ENCODE peak calls at places on chromosome 20, in five cellular contexts. One of them, this sample, is unnamed.

GRCh38 chr20:1661542-1662299 is 4.1 kb upstream of the SIRPG start:
- DNase-seq in GM10248: no peak
- DNase-seq in NCI-H1436: no peak
- DNase-seq in HT-29: no peak
- DNase-seq in Daoy: no peak
- DNase-seq in this sample: no peak

GRCh38 chr20:3646067-3646440 is 17.1 kb downstream of the GFRA4 start:
- DNase-seq in HT-29: no peak
- DNase-seq in Daoy: no peak
- DNase-seq in NCI-H1436: no peak
- DNase-seq in GM10248: no peak
- DNase-seq in this sample: no peak

GRCh38 chr20:53751394-53752368 is 158.0 kb upstream of the ZNF217 start:
- DNase-seq in GM10248: peak; percentile 38
- DNase-seq in NCI-H1436: no peak
- DNase-seq in Daoy: peak; percentile 32
- DNase-seq in HT-29: peak; percentile 75
- DNase-seq in this sample: peak; percentile 53

GRCh38 chr20:20368414-20369352 is 779 bp downstream of the INSM1 start:
- DNase-seq in NCI-H1436: peak; percentile 28
- DNase-seq in GM10248: peak; percentile 34
- DNase-seq in Daoy: peak; percentile 19
- DNase-seq in HT-29: no peak
- DNase-seq in this sample: no peak

GRCh38 chr20:21323640-21324039 is 20.5 kb downstream of the XRN2 start:
- DNase-seq in HT-29: no peak
- DNase-seq in Daoy: peak; percentile 32
- DNase-seq in GM10248: no peak
- DNase-seq in NCI-H1436: no peak
- DNase-seq in this sample: no peak

GRCh38 chr20:25030007-25030648 is 27.8 kb downstream of the ACSS1 start:
- DNase-seq in Daoy: no peak
- DNase-seq in NCI-H1436: no peak
- DNase-seq in GM10248: no peak
- DNase-seq in HT-29: no peak
- DNase-seq in this sample: no peak

GRCh38 chr20:59888050-59888449 is 45.4 kb downstream of the SYCP2 start:
- DNase-seq in GM10248: no peak
- DNase-seq in Daoy: no peak
- DNase-seq in HT-29: no peak
- DNase-seq in NCI-H1436: no peak
- DNase-seq in this sample: no peak

GRCh38 chr20:992801-993535 is 9.1 kb downstream of the RSPO4 start:
- DNase-seq in Daoy: peak; percentile 38
- DNase-seq in GM10248: no peak
- DNase-seq in NCI-H1436: no peak
- DNase-seq in HT-29: no peak
- DNase-seq in this sample: no peak

GRCh38 chr20:17507032-17507431 is 24.1 kb downstream of the BFSP1 start:
- DNase-seq in Daoy: no peak
- DNase-seq in GM10248: no peak
- DNase-seq in HT-29: no peak
- DNase-seq in NCI-H1436: no peak
- DNase-seq in this sample: no peak

GRCh38 chr20:21701171-21701876 is 4.1 kb upstream of the PAX1 start:
- DNase-seq in HT-29: no peak
- DNase-seq in Daoy: no peak
- DNase-seq in GM10248: no peak
- DNase-seq in NCI-H1436: no peak
- DNase-seq in this sample: no peak

GRCh38 chr20:17888044-17888443 is 80.5 kb downstream of the SNX5 start:
- DNase-seq in GM10248: no peak
- DNase-seq in Daoy: peak; percentile 59
- DNase-seq in HT-29: no peak
- DNase-seq in NCI-H1436: no peak
- DNase-seq in this sample: no peak

GRCh38 chr20:37504404-37505096 is 16.5 kb upstream of the NNAT start:
- DNase-seq in Daoy: no peak
- DNase-seq in GM10248: no peak
- DNase-seq in NCI-H1436: no peak
- DNase-seq in HT-29: no peak
- DNase-seq in this sample: no peak

GRCh38 chr20:37007898-37008649 is 56.6 kb upstream of the SAMHD1 start:
- DNase-seq in Daoy: no peak
- DNase-seq in NCI-H1436: no peak
- DNase-seq in GM10248: peak; percentile 38
- DNase-seq in HT-29: peak; percentile 30
- DNase-seq in this sample: peak; percentile 24

GRCh38 chr20:32483351-32484220 is 101.5 kb downstream of the NOL4L start:
- DNase-seq in NCI-H1436: peak; percentile 89
- DNase-seq in Daoy: peak; percentile 90
- DNase-seq in HT-29: peak; percentile 88
- DNase-seq in GM10248: no peak
- DNase-seq in this sample: peak; percentile 37

GRCh38 chr20:2873747-2874041 is 413 bp downstream of the PTPRA start:
- DNase-seq in Daoy: no peak
- DNase-seq in NCI-H1436: peak; percentile 45
- DNase-seq in GM10248: peak; percentile 73
- DNase-seq in HT-29: peak; percentile 7
- DNase-seq in this sample: peak; percentile 69

GRCh38 chr20:51221791-51222408 is 199.0 kb upstream of the KCNG1 start:
- DNase-seq in NCI-H1436: no peak
- DNase-seq in HT-29: peak; percentile 24
- DNase-seq in Daoy: peak; percentile 12
- DNase-seq in GM10248: no peak
- DNase-seq in this sample: no peak

GRCh38 chr20:8385247-8385646 is 253.2 kb downstream of the PLCB1 start:
- DNase-seq in GM10248: no peak
- DNase-seq in HT-29: no peak
- DNase-seq in NCI-H1436: peak; percentile 8
- DNase-seq in Daoy: peak; percentile 10
- DNase-seq in this sample: no peak

GRCh38 chr20:23453944-23454543 is 1.4 kb upstream of the CST11 start:
- DNase-seq in Daoy: no peak
- DNase-seq in GM10248: no peak
- DNase-seq in HT-29: no peak
- DNase-seq in NCI-H1436: no peak
- DNase-seq in this sample: no peak

GRCh38 chr20:48198951-48199431 is 413.7 kb upstream of the SULF2 start:
- DNase-seq in NCI-H1436: no peak
- DNase-seq in HT-29: peak; percentile 8
- DNase-seq in Daoy: no peak
- DNase-seq in GM10248: no peak
- DNase-seq in this sample: no peak

GRCh38 chr20:56933331-56933698 is 304.2 kb downstream of the TFAP2C start:
- DNase-seq in HT-29: no peak
- DNase-seq in Daoy: no peak
- DNase-seq in NCI-H1436: no peak
- DNase-seq in GM10248: no peak
- DNase-seq in this sample: no peak

This sample was measured in naive B cell.